ENCODE peak calls at places on chromosomes 12 and 14, in five cellular contexts. F is RWPE1, N is fibroblast of lung, P is thyroid gland, Z is dorsolateral prefrontal cortex. O is an unnamed sample.

GRCh38 chr14:33237102-33237501 is 298.4 kb downstream of the NPAS3 start:
- DNase-seq in F (no peak), N (no peak), P (no peak), Z (no peak), O (no peak)

GRCh38 chr12:5295151-5295550 is 136.8 kb upstream of the NTF3 start:
- DNase-seq in F (peak), N (no peak), P (no peak), Z (no peak), O (no peak)

GRCh38 chr14:92800012-92800411 is 5.9 kb downstream of the GOLGA5 start:
- DNase-seq in F (no peak), N (no peak), P (no peak), Z (no peak), O (no peak)

GRCh38 chr14:54147758-54148157 is 191.1 kb upstream of the BMP4 start:
- DNase-seq in F (no peak), N (no peak), P (no peak), Z (no peak), O (no peak)

GRCh38 chr14:23398348-23398747 is 9.7 kb downstream of the MYH6 start:
- DNase-seq in F (no peak), N (no peak), P (no peak), Z (no peak), O (peak)

GRCh38 chr12:113088037-113088436 is 31.5 kb downstream of the DTX1 start:
- DNase-seq in F (no peak), N (no peak), P (no peak), Z (no peak), O (no peak)

GRCh38 chr12:64990991-64991570 is 130.0 kb downstream of the WIF1 start:
- DNase-seq in F (no peak), N (no peak), P (no peak), Z (no peak), O (no peak)

GRCh38 chr14:59464651-59465569 is at the start of gene GPR135:
- DNase-seq in F (peak), N (peak), P (peak), Z (peak), O (peak)

GRCh38 chr14:99143126-99143525 is 128.9 kb downstream of the BCL11B start:
- DNase-seq in F (no peak), N (no peak), P (no peak), Z (no peak), O (no peak)

GRCh38 chr12:95185096-95185495 is 32.2 kb downstream of the FGD6 start:
- DNase-seq in F (no peak), N (peak), P (no peak), Z (no peak), O (no peak)

GRCh38 chr12:47247418-47247817 is 167.7 kb upstream of the AMIGO2 start:
- DNase-seq in F (no peak), N (no peak), P (peak), Z (no peak), O (no peak)
- H3K27ac ChIP-seq in F (peak), N (no peak), P (no peak), Z (no peak), O (no peak)

DNA sequence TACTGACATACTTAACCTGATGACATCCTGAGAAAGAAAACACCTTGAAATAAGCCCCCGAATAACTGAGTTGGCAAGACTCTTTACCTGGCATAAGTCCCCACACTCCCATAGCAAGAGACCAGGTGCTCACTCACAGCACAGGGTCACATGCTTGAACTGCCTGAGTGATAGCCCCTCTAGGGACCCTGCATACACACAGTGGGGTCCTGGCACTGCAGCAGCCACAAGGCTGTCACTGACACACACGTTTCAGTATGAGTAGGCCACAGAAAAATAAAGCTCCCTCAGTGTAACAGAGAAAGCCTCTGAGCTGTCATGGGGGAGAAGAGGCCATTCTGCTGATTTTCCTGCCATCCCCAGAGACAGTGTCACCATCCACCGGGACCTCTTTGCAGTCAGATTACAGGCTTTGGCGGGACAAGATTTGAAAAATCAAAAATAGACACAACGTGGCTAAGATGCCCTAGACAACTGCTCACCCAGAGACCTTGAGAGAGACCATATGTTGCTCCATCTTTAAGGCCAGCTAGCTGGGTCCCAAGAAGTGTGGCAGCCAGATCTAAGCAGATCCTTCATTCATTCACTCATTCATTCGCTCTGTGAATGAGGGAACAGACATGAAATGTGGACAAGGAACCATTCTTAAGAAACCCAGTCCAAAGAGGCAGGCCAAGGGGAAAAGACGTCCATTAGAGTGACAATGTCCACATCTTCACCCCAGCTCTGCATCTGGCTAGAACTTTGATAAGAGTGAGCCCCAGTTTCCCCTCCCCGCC is 1.6 kb downstream of the SCARB1 start:
- DNase-seq in F (no peak), N (no peak), P (no peak), Z (no peak), O (no peak)
- H3K27ac ChIP-seq in F (peak), N (no peak), P (no peak), Z (peak), O (no peak)

DNA sequence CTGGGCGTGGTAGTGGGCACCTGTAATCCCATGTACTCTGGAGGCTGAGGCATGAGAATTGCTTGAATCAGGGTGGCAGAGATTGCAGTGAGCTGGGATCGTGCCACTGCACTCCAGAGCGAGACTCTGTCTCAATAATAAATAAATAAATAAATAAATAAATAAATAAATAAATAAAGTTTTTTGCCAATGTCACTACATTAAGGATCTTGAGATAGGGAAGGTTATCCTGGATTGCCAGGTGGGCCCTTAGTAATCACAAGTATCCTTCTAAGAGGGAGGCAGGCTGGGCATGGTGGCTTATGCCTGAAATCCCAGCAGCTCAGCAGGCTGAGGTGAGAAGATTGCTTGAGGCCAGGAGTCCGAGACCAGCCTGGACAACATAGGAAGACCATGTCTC is 4.5 kb upstream of the FBXW8 start:
- DNase-seq in F (no peak), N (no peak), P (no peak), Z (no peak), O (no peak)
- H3K27ac ChIP-seq in F (no peak), N (no peak), P (no peak), Z (no peak), O (no peak)

DNA sequence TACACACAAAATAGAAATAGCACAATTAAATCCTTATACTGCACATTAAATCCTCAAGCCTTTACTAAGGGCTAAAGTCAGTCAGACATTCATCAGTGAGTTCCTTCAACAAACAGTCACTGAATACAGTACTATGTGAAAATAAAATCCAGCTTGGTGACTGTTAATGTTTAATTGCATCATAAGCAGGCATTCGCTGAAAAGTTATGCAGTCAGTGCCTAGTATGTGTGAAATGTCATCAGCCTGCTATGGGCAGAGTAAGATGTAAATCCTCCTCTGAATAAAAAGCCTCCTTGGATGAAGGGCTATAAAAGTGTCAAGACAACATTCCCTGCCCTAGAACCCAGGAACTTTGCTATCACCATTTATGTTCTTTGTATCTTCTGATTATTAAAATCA is 116.4 kb downstream of the PRICKLE1 start:
- DNase-seq in F (no peak), N (peak), P (no peak), Z (no peak), O (no peak)
- H3K27ac ChIP-seq in F (no peak), N (no peak), P (no peak), Z (no peak), O (peak)

GRCh38 chr14:102390064-102390463 is 27.3 kb downstream of the TECPR2 start:
- DNase-seq in F (no peak), N (peak), P (no peak), Z (no peak), O (no peak)
- H3K27ac ChIP-seq in F (no peak), N (no peak), P (no peak), Z (peak), O (no peak)

O was measured in kidney.